ENCODE peak calls at places on chromosome 7, in five cellular contexts. One of them, this sample, is unnamed.

GRCh38 chr7:155795951-155796350 is 16.3 kb downstream of the SHH start:
- DNase-seq in activated CD4-positive, alpha-beta T cell treated with anti-CD3 and anti-CD28 coated beads, Interleukin-2, amount 50 U/mL, for 24 hours: no peak
- DNase-seq in DMS153: no peak
- DNase-seq in epithelial cell of prostate: no peak
- DNase-seq in NCI-H345: no peak
- DNase-seq in this sample: no peak

GRCh38 chr7:76380623-76380966 is 21.8 kb upstream of the YWHAG start:
- DNase-seq in activated CD4-positive, alpha-beta T cell treated with anti-CD3 and anti-CD28 coated beads, Interleukin-2, amount 50 U/mL, for 24 hours: no peak
- DNase-seq in DMS153: no peak
- DNase-seq in epithelial cell of prostate: no peak
- DNase-seq in NCI-H345: no peak
- DNase-seq in this sample: no peak

GRCh38 chr7:1586126-1586826 is 16.4 kb upstream of the PSMG3 start:
- DNase-seq in activated CD4-positive, alpha-beta T cell treated with anti-CD3 and anti-CD28 coated beads, Interleukin-2, amount 50 U/mL, for 24 hours: no peak
- DNase-seq in DMS153: no peak
- DNase-seq in epithelial cell of prostate: no peak
- DNase-seq in NCI-H345: peak; percentile 47
- DNase-seq in this sample: no peak

GRCh38 chr7:120873367-120873766 is 15.4 kb upstream of the TSPAN12 start:
- DNase-seq in activated CD4-positive, alpha-beta T cell treated with anti-CD3 and anti-CD28 coated beads, Interleukin-2, amount 50 U/mL, for 24 hours: no peak
- DNase-seq in DMS153: no peak
- DNase-seq in epithelial cell of prostate: no peak
- DNase-seq in NCI-H345: no peak
- DNase-seq in this sample: no peak

GRCh38 chr7:143351060-143351459 is 11.5 kb downstream of the FAM131B start:
- DNase-seq in activated CD4-positive, alpha-beta T cell treated with anti-CD3 and anti-CD28 coated beads, Interleukin-2, amount 50 U/mL, for 24 hours: no peak
- DNase-seq in DMS153: no peak
- DNase-seq in epithelial cell of prostate: no peak
- DNase-seq in NCI-H345: no peak
- DNase-seq in this sample: no peak

GRCh38 chr7:633381-634018 is 93.0 kb upstream of the DNAAF5 start:
- DNase-seq in activated CD4-positive, alpha-beta T cell treated with anti-CD3 and anti-CD28 coated beads, Interleukin-2, amount 50 U/mL, for 24 hours: no peak
- DNase-seq in DMS153: no peak
- DNase-seq in epithelial cell of prostate: no peak
- DNase-seq in NCI-H345: no peak
- DNase-seq in this sample: no peak

GRCh38 chr7:36393826-36394225 is 4.2 kb downstream of the ANLN start:
- DNase-seq in activated CD4-positive, alpha-beta T cell treated with anti-CD3 and anti-CD28 coated beads, Interleukin-2, amount 50 U/mL, for 24 hours: no peak
- DNase-seq in DMS153: no peak
- DNase-seq in epithelial cell of prostate: no peak
- DNase-seq in NCI-H345: no peak
- DNase-seq in this sample: no peak

GRCh38 chr7:22255834-22256233 is 101.1 kb downstream of the RAPGEF5 start:
- DNase-seq in activated CD4-positive, alpha-beta T cell treated with anti-CD3 and anti-CD28 coated beads, Interleukin-2, amount 50 U/mL, for 24 hours: peak; percentile 4
- DNase-seq in DMS153: no peak
- DNase-seq in epithelial cell of prostate: no peak
- DNase-seq in NCI-H345: no peak
- DNase-seq in this sample: no peak

GRCh38 chr7:26534649-26535482 is 243.2 kb downstream of the SNX10 start:
- DNase-seq in activated CD4-positive, alpha-beta T cell treated with anti-CD3 and anti-CD28 coated beads, Interleukin-2, amount 50 U/mL, for 24 hours: no peak
- DNase-seq in DMS153: peak; percentile 98
- DNase-seq in epithelial cell of prostate: no peak
- DNase-seq in NCI-H345: peak; percentile 67
- DNase-seq in this sample: peak; percentile 68

GRCh38 chr7:130301606-130302005 is 8.6 kb downstream of the CPA4 start:
- DNase-seq in activated CD4-positive, alpha-beta T cell treated with anti-CD3 and anti-CD28 coated beads, Interleukin-2, amount 50 U/mL, for 24 hours: no peak
- DNase-seq in DMS153: no peak
- DNase-seq in epithelial cell of prostate: no peak
- DNase-seq in NCI-H345: no peak
- DNase-seq in this sample: no peak

GRCh38 chr7:28292826-28293528 is 112.4 kb upstream of the JAZF1 start:
- DNase-seq in activated CD4-positive, alpha-beta T cell treated with anti-CD3 and anti-CD28 coated beads, Interleukin-2, amount 50 U/mL, for 24 hours: peak; percentile 11
- DNase-seq in DMS153: no peak
- DNase-seq in epithelial cell of prostate: no peak
- DNase-seq in NCI-H345: no peak
- DNase-seq in this sample: peak; percentile 58

GRCh38 chr7:106793015-106793651 is 71.9 kb upstream of the PIK3CG start:
- DNase-seq in activated CD4-positive, alpha-beta T cell treated with anti-CD3 and anti-CD28 coated beads, Interleukin-2, amount 50 U/mL, for 24 hours: peak; percentile 38
- DNase-seq in DMS153: no peak
- DNase-seq in epithelial cell of prostate: no peak
- DNase-seq in NCI-H345: peak; percentile 50
- DNase-seq in this sample: peak; percentile 49

GRCh38 chr7:120857558-120858298 is at the start of gene TSPAN12:
- DNase-seq in activated CD4-positive, alpha-beta T cell treated with anti-CD3 and anti-CD28 coated beads, Interleukin-2, amount 50 U/mL, for 24 hours: no peak
- DNase-seq in DMS153: peak; percentile 60
- DNase-seq in epithelial cell of prostate: no peak
- DNase-seq in NCI-H345: peak; percentile 74
- DNase-seq in this sample: peak; percentile 22

This sample was measured in DMS79 treated with DMSO at 0.1 percent for 48 hours.